ENCODE peak calls at places on chromosomes 1 and 21, in five cellular contexts. X is PC-9, K is GM06990, R is thoracic aorta, V is right atrium auricular region. W is an unnamed sample.

GRCh38 chr1:6358757-6359567 is 34.6 kb downstream of the ACOT7 start:
- DNase-seq in X (no peak), K (peak; percentile 50), R (no peak), V (peak; percentile 68), W (peak; percentile 22)

GRCh38 chr1:89794406-89794805 is 26.4 kb upstream of the LRRC8D start:
- DNase-seq in X (no peak), K (no peak), R (no peak), V (no peak), W (peak; percentile 36)

GRCh38 chr1:153536618-153537375 is 1.0 kb upstream of the S100A6 start:
- DNase-seq in X (peak; percentile 63), K (no peak), R (no peak), V (no peak), W (no peak)

GRCh38 chr1:200154069-200154767 is 126.7 kb downstream of the NR5A2 start:
- DNase-seq in X (no peak), K (peak; percentile 64), R (no peak), V (no peak), W (no peak)

GRCh38 chr1:92934395-92935378 is 26.6 kb downstream of the DIPK1A start:
- DNase-seq in X (no peak), K (no peak), R (no peak), V (no peak), W (no peak)

GRCh38 chr1:189708674-189709073 is 769.0 kb downstream of the BRINP3 start:
- DNase-seq in X (no peak), K (no peak), R (no peak), V (no peak), W (peak; percentile 2)

GRCh38 chr1:232622981-232623380 is 7.0 kb downstream of the SIPA1L2 start:
- DNase-seq in X (no peak), K (no peak), R (no peak), V (no peak), W (no peak)

GRCh38 chr1:232980336-232980978 is 30.0 kb downstream of the NTPCR start:
- DNase-seq in X (no peak), K (no peak), R (no peak), V (peak; percentile 59), W (no peak)

GRCh38 chr1:21278208-21278861 is 11.9 kb downstream of the ECE1 start:
- DNase-seq in X (no peak), K (no peak), R (no peak), V (no peak), W (no peak)

GRCh38 chr1:180627411-180627810 is 4.4 kb upstream of the XPR1 start:
- DNase-seq in X (no peak), K (no peak), R (no peak), V (no peak), W (no peak)

GRCh38 chr1:180622658-180623508 is 8.9 kb upstream of the XPR1 start:
- DNase-seq in X (no peak), K (no peak), R (no peak), V (no peak), W (no peak)

GRCh38 chr1:180628646-180629045 is 3.2 kb upstream of the XPR1 start:
- DNase-seq in X (no peak), K (no peak), R (no peak), V (no peak), W (no peak)

GRCh38 chr1:180626711-180627110 is 5.1 kb upstream of the XPR1 start:
- DNase-seq in X (no peak), K (no peak), R (no peak), V (no peak), W (no peak)

GRCh38 chr1:180623579-180624347 is 8.1 kb upstream of the XPR1 start:
- DNase-seq in X (no peak), K (no peak), R (no peak), V (no peak), W (no peak)
- TF ChIP-seq CTCF in X (peak; percentile 45), K (no peak), R (no peak), V (peak; percentile 18), W (peak; percentile 63)

GRCh38 chr21:37370152-37371040 is 3.8 kb downstream of the DYRK1A start:
- DNase-seq in X (peak; percentile 88), K (peak; percentile 50), R (no peak), V (no peak), W (no peak)
- H3K4me3 ChIP-seq in X (peak overlapping the region; percentile 67), K (peak overlapping the region; percentile 96), R (peak overlapping the region; percentile 96), V (peak overlapping the region; percentile 4), W (peak overlapping the region; percentile 76)

GRCh38 chr1:31795801-31796621 is 19.8 kb downstream of the SPOCD1 start:
- DNase-seq in X (no peak), K (no peak), R (no peak), V (no peak), W (peak; percentile 63)
- TF ChIP-seq CTCF in X (no peak), K (no peak), R (no peak), V (no peak), W (no peak)

GRCh38 chr1:159923203-159924024 is 1.9 kb downstream of the TAGLN2 start:
- DNase-seq in X (peak; percentile 74), K (peak; percentile 78), R (peak; percentile 80), V (peak; percentile 95), W (no peak)

GRCh38 chr1:159921251-159921650 is 4.1 kb downstream of the TAGLN2 start:
- DNase-seq in X (no peak), K (no peak), R (no peak), V (no peak), W (no peak)

GRCh38 chr1:159924025-159924790 is 1.1 kb downstream of the TAGLN2 start:
- DNase-seq in X (peak; percentile 81), K (peak; percentile 79), R (peak; percentile 83), V (peak; percentile 95), W (no peak)

GRCh38 chr1:159921700-159922498 is 3.4 kb downstream of the TAGLN2 start:
- DNase-seq in X (no peak), K (peak; percentile 62), R (no peak), V (no peak), W (no peak)

GRCh38 chr1:159922499-159923202 is 2.7 kb downstream of the TAGLN2 start:
- DNase-seq in X (no peak), K (no peak), R (no peak), V (no peak), W (no peak)
- H3K4me3 ChIP-seq in X (peak overlapping the region; percentile 93), K (peak overlapping the region; percentile 85), R (peak overlapping the region; percentile 87), V (peak overlapping the region; percentile 87), W (peak overlapping the region; percentile 97)

DNA sequence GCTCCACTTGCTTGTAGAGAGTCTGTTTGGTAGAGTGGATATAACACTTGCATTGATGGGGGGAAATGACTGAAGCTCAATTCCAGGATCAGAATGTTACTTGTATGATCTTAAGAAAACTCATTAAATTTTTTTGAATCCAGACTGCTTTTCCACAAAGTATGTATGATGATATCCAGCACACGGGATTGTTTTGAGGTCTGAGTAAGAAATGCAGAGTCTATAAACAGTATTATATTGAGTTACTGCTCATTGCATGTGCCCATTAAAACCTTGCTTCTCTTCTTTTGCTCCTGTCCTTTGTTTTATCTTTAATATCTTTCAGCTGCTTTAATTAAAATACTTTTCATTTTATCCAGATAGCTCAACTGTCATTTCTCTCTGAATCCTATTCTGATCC is 570.4 kb upstream of the ZRANB2 start:
- DNase-seq in X (no peak), K (no peak), R (no peak), V (no peak), W (no peak)
- TF ChIP-seq CTCF in X (no peak), K (no peak), R (no peak), V (no peak), W (no peak)

W was measured in retinal pigment epithelial cell.